ENCODE peak calls at places on chromosome 6, in six cellular contexts. Y is CD8-positive, alpha-beta T cell; M is Right ventricle myocardium superior; L is ovary; W is stimulated activated CD8-positive, alpha-beta memory T cell treated with anti-CD3 and anti-CD28 coated beads, Interleukin-2, amount 100 ng/mL, for 1 hour; C is COR-L47. N is an unnamed sample.

GRCh38 chr6:109397020-109397419 is 14.8 kb upstream of the CD164 start:
- DNase-seq in Y (no peak), M (no peak), W (no peak), C (no peak), L (no peak), N (no peak)

GRCh38 chr6:139777202-139777970 is 402.9 kb upstream of the CITED2 start:
- DNase-seq in L (no peak), C (no peak), M (no peak), Y (no peak), W (no peak), N (no peak)

GRCh38 chr6:5697508-5697907 is 309.2 kb downstream of the NRN1 start:
- DNase-seq in Y (no peak), L (no peak), M (no peak), W (no peak), C (no peak), N (no peak)

GRCh38 chr6:5997420-5998093 is 9.2 kb downstream of the NRN1 start:
- DNase-seq in W (no peak), M (peak; percentile 63), Y (no peak), L (no peak), C (no peak), N (no peak)

GRCh38 chr6:88422831-88423230 is 256.7 kb upstream of the CNR1 start:
- DNase-seq in Y (no peak), M (no peak), C (no peak), L (no peak), W (no peak), N (no peak)

GRCh38 chr6:80771941-80772340 is 665.5 kb downstream of the BCKDHB start:
- DNase-seq in C (no peak), M (no peak), W (no peak), Y (no peak), L (no peak), N (no peak)

GRCh38 chr6:157281570-157281969 is 41.7 kb downstream of the TMEM242 start:
- DNase-seq in W (no peak), Y (no peak), C (no peak), L (no peak), M (no peak), N (no peak)

GRCh38 chr6:33314515-33314942 is 651 bp upstream of the TAPBP start:
- DNase-seq in C (peak; percentile 47), L (peak; percentile 67), M (peak; percentile 64), W (no peak), Y (peak; percentile 43), N (peak; percentile 75)

GRCh38 chr6:149170564-149171452 is 146.7 kb upstream of the TAB2 start:
- DNase-seq in Y (no peak), C (peak; percentile 56), W (no peak), M (peak; percentile 41), L (no peak), N (peak; percentile 68)

GRCh38 chr6:106600329-106600728 is 29.0 kb downstream of the RTN4IP1 start:
- DNase-seq in W (no peak), L (no peak), M (no peak), Y (no peak), C (no peak), N (no peak)

GRCh38 chr6:56549014-56549413 is 93.7 kb downstream of the DST start:
- DNase-seq in M (no peak), L (no peak), C (no peak), W (no peak), Y (no peak), N (no peak)

GRCh38 chr6:158068893-158069799 is 87.5 kb downstream of the SYNJ2 start:
- DNase-seq in W (no peak), L (peak; percentile 32), M (no peak), Y (no peak), C (no peak), N (no peak)

GRCh38 chr6:7879980-7880717 is 30.4 kb downstream of the TXNDC5 start:
- DNase-seq in L (no peak), W (no peak), M (no peak), C (no peak), Y (no peak), N (no peak)

GRCh38 chr6:160111812-160112211 is 9.8 kb upstream of the SLC22A1 start:
- DNase-seq in C (no peak), L (no peak), W (no peak), M (no peak), Y (no peak), N (no peak)

GRCh38 chr6:32406857-32407256 is at the start of gene BTNL2:
- DNase-seq in L (no peak), M (no peak), Y (no peak), W (no peak), C (no peak), N (no peak)

GRCh38 chr6:61886608-61887259 is 399.3 kb downstream of the KHDRBS2 start:
- DNase-seq in W (no peak), Y (no peak), M (no peak), C (no peak), L (no peak), N (no peak)

GRCh38 chr6:108587258-108588059 is 26.7 kb downstream of the FOXO3 start:
- DNase-seq in W (no peak), C (no peak), Y (no peak), L (no peak), M (no peak), N (peak; percentile 67)

GRCh38 chr6:111835807-111836206 is 37.4 kb downstream of the FYN start:
- DNase-seq in Y (no peak), W (no peak), C (no peak), M (no peak), L (no peak), N (no peak)

GRCh38 chr6:20751293-20751946 is 217.2 kb downstream of the CDKAL1 start:
- DNase-seq in L (no peak), C (no peak), M (no peak), W (no peak), Y (no peak), N (no peak)

N was measured in uterus.